ENCODE peak calls at places on chromosomes 7 and 10, in five cellular contexts. R is mesenchymal stem cell, Q is H9, S is H1, T is trophoblast cell. Z is an unnamed sample.

GRCh38 chr7:99008921-99009530 is 130.7 kb downstream of the TRRAP start:
- DNase-seq in S (no peak), R (no peak), Q (no peak), T (no peak), Z (no peak)

GRCh38 chr7:135618510-135618909 is 43.8 kb upstream of the STMP1 start:
- DNase-seq in Q (no peak), T (no peak), R (no peak), S (no peak), Z (no peak)

GRCh38 chr7:82049442-82049841 is 279.6 kb upstream of the HGF start:
- DNase-seq in S (no peak), Q (no peak), T (no peak), R (peak), Z (no peak)

GRCh38 chr7:108109216-108109908 is 20.8 kb downstream of the LAMB4 start:
- DNase-seq in S (no peak), R (no peak), T (no peak), Q (no peak), Z (no peak)

GRCh38 chr7:130674456-130674855 is 5.9 kb upstream of the COPG2 start:
- DNase-seq in Q (no peak), T (no peak), S (no peak), R (no peak), Z (no peak)

GRCh38 chr7:81402227-81402626 is 367.6 kb downstream of the HGF start:
- DNase-seq in Q (no peak), S (no peak), T (no peak), R (no peak), Z (no peak)

GRCh38 chr7:112495820-112496462 is 15.2 kb downstream of the LSMEM1 start:
- DNase-seq in S (no peak), R (peak), Q (peak), T (peak), Z (peak)

GRCh38 chr10:43026039-43026973 is 50.6 kb upstream of the RET start:
- DNase-seq in Q (peak), T (peak), R (no peak), S (peak), Z (no peak)

GRCh38 chr7:16063241-16063640 is 358.1 kb downstream of the CRPPA start:
- DNase-seq in R (no peak), T (no peak), S (no peak), Q (no peak), Z (no peak)

GRCh38 chr10:101601541-101601940 is 13.4 kb downstream of the DPCD start:
- DNase-seq in S (no peak), Q (no peak), T (no peak), R (no peak), Z (no peak)

GRCh38 chr7:88835147-88835728 is 39.7 kb upstream of the TEX47 start:
- DNase-seq in S (no peak), Q (no peak), T (peak), R (no peak), Z (peak)

GRCh38 chr10:96709525-96709924 is 10.8 kb downstream of the PIK3AP1 start:
- DNase-seq in T (peak), S (no peak), Q (no peak), R (no peak), Z (no peak)

GRCh38 chr10:44044549-44044948 is 340.3 kb downstream of the CXCL12 start:
- DNase-seq in R (no peak), T (peak), S (peak), Q (no peak), Z (no peak)

GRCh38 chr10:86970152-86970886 is 2.0 kb downstream of the ADIRF start:
- DNase-seq in T (peak), R (peak), Q (peak), S (peak), Z (no peak)

GRCh38 chr10:118667732-118668131 is 72.3 kb upstream of the PRLHR start:
- DNase-seq in S (no peak), Q (no peak), T (no peak), R (no peak), Z (no peak)

GRCh38 chr7:91348686-91349085 is 84.5 kb downstream of the FZD1 start:
- DNase-seq in S (no peak), T (no peak), Q (no peak), R (peak), Z (no peak)

GRCh38 chr7:116576350-116577319 is 51.8 kb downstream of the CAV1 start:
- DNase-seq in S (no peak), T (no peak), Q (no peak), R (peak), Z (no peak)

GRCh38 chr10:557792-558328 is 131.6 kb downstream of the DIP2C start:
- DNase-seq in R (peak), Q (no peak), S (no peak), T (peak), Z (no peak)

GRCh38 chr10:556971-557370 is 132.5 kb downstream of the DIP2C start:
- DNase-seq in S (no peak), T (no peak), R (no peak), Q (no peak), Z (no peak)

GRCh38 chr10:555281-555680 is 134.2 kb downstream of the DIP2C start:
- DNase-seq in T (no peak), Q (no peak), S (no peak), R (no peak), Z (no peak)

GRCh38 chr10:554182-554848 is 135.2 kb downstream of the DIP2C start:
- DNase-seq in S (no peak), R (no peak), Q (no peak), T (no peak), Z (no peak)

DNA sequence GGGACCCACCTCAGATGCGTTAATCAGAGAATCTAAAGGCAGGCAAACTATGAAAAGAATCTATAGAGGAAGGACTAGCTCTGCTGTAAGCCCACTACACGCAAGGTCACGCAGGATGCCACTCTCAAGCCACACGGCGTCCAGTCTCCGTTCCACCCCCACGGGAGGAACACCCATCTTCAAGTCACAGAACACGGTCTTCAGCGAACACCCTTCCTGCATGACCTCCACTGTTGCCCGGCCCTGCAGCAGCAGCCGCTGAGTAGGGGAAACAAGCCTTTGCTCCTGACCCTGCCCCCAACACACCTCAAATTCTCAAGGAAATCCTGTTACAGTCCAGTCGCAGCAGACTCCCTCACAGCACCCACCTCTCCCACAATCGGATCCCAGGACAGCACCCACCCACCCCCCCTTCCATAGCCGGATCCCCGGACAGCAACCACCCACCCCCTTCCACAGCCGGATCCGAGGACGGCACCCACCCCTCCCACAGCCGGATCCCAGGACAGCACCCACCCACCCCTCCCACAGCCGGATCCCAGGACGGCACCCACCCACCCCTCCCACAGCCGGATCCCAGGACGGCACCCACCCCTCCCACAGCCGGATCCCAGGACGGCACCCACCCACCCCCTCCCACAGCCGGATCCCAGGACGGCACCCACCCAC is 133.7 kb downstream of the DIP2C start:
- DNase-seq in Q (no peak), T (no peak), R (no peak), S (no peak), Z (no peak)
- H2BK12ac ChIP-seq in Q (no peak), T (no peak), R (no peak), S (peak), Z (no peak)

GRCh38 chr10:107616031-107616430 is 451.5 kb upstream of the SORCS1 start:
- DNase-seq in R (peak), T (no peak), S (no peak), Q (no peak), Z (no peak)
- H2BK12ac ChIP-seq in R (no peak), T (no peak), S (no peak), Q (no peak), Z (no peak)

DNA sequence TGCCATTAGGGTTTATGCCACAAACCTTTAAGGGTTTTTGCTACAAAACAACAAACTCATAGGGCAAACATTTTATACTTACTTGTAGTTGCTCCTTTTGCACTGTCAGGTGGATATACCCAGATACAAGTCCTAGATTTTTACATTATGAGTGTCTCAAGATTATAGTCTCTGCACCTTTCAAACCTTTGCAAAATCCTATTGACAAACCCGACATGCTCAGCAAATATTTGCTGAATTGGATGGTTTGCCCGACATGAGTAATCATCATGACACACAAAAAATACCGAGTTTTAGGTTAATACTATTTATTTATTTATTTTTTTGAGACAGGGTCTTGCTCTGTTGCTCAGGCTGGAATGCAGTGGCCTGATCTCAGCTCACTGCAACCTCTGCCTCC is 117.3 kb downstream of the SLC25A13 start:
- DNase-seq in T (no peak), R (no peak), S (no peak), Q (no peak), Z (no peak)
- H2BK12ac ChIP-seq in T (no peak), R (no peak), S (no peak), Q (no peak), Z (no peak)

GRCh38 chr10:58350023-58350422 is 15.2 kb downstream of the UBE2D1 start:
- DNase-seq in R (no peak), Q (no peak), T (no peak), S (no peak), Z (no peak)
- H2BK12ac ChIP-seq in R (no peak), Q (no peak), T (no peak), S (no peak), Z (no peak)

DNA sequence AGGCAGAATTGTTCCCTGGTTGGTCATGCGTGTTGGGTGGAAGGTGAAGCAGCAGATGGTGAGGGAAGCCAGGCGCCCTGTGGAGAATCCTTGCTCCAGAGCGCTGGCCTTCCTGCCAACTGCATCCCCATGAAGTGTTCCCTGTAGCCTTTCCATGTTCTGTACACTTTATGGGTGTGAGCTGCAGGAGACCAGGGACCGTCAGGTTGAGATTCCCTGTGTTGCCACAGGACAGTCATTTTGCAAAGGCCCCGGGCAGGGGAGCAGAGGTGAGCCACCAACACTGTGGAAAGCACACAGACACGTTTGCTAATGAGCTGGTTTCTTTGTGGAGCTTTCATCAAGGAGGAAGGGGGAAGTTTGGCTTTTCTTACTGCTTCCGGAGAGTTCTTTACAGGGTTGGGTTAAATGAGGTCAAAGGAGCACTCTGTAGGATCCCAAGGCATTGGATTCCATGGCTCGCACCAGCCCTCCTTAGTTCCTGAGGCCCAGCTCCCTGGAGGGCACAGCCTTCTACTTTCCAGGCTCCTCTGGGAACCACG is 32.1 kb downstream of the TSPAN14 start:
- DNase-seq in T (peak), Q (no peak), R (no peak), S (no peak), Z (no peak)
- H2BK12ac ChIP-seq in T (no peak), Q (no peak), R (peak), S (no peak), Z (no peak)

GRCh38 chr10:47151880-47152279 is 148.1 kb upstream of the GDF10 start:
- DNase-seq in T (no peak), R (no peak), Q (no peak), S (no peak), Z (no peak)
- H2BK12ac ChIP-seq in T (no peak), R (no peak), Q (no peak), S (no peak), Z (no peak)

GRCh38 chr7:139940866-139941265 is 111.8 kb downstream of the TBXAS1 start:
- DNase-seq in Q (no peak), T (peak), S (no peak), R (no peak), Z (no peak)
- H2BK12ac ChIP-seq in Q (no peak), T (no peak), S (no peak), R (no peak), Z (no peak)